ENCODE peak calls at places on chromosomes 5 and 9, in nine cellular contexts. P is heart left ventricle; F is heart right ventricle; W is CD8-positive, alpha-beta T cell; C is PC-3; N is ovary; J is psoas muscle; G is stomach; U is fibroblast of lung. Y is an unnamed sample. For H3K4me1 and H3K27me3, the result is how much of the 10 kb centered on the place peaks cover.

GRCh38 chr5:179805529-179806249 is 977 bp downstream of the MGAT4B start:
- DNase-seq in J (peak), U (peak), W (no peak), N (no peak), C (no peak), G (no peak), F (no peak), P (no peak), Y (no peak)

GRCh38 chr5:112329429-112330090 is 89.5 kb downstream of the EPB41L4A start:
- DNase-seq in F (no peak), P (no peak), G (no peak), N (no peak), J (no peak), U (no peak), W (no peak), C (no peak), Y (no peak)

GRCh38 chr5:140310434-140310833 is 7.5 kb upstream of the PFDN1 start:
- DNase-seq in W (no peak), U (peak), P (no peak), F (no peak), G (no peak), C (peak), J (no peak), N (no peak), Y (no peak)

GRCh38 chr9:106716820-106717219 is 146.1 kb upstream of the ZNF462 start:
- DNase-seq in P (no peak), C (peak), G (no peak), W (no peak), F (no peak), J (no peak), N (no peak), U (peak), Y (no peak)

GRCh38 chr9:70256123-70256551 is 2.6 kb upstream of the SMC5 start:
- DNase-seq in W (no peak), N (no peak), G (no peak), F (no peak), U (peak), J (no peak), P (no peak), C (peak), Y (no peak)

GRCh38 chr5:96975656-96976055 is 39.8 kb downstream of the LNPEP start:
- DNase-seq in G (no peak), W (no peak), F (no peak), J (no peak), N (no peak), U (no peak), C (no peak), P (no peak), Y (no peak)

GRCh38 chr5:175383350-175383749 is 60.6 kb downstream of the DRD1 start:
- DNase-seq in W (no peak), F (no peak), U (peak), C (peak), N (no peak), P (no peak), J (no peak), G (no peak), Y (no peak)

GRCh38 chr5:66207800-66208561 is 63.9 kb downstream of the SREK1 start:
- DNase-seq in N (no peak), U (peak), J (no peak), P (no peak), C (no peak), F (no peak), G (no peak), W (no peak), Y (no peak)

GRCh38 chr9:34996181-34996904 is 6.8 kb downstream of the DNAJB5 start:
- DNase-seq in J (no peak), F (no peak), P (no peak), U (no peak), N (no peak), C (no peak), G (no peak), W (no peak), Y (no peak)
- H3K4me1 ChIP-seq in J (half or more), F (under half), P (half or more), U (under half), N (under half), C (under half), G (half or more), W (under half), Y (under half)

GRCh38 chr5:320524-321232 is 836 bp upstream of the AHRR start:
- DNase-seq in U (no peak), N (no peak), G (no peak), P (no peak), W (no peak), F (no peak), C (no peak), J (peak), Y (no peak)
- H3K27me3 ChIP-seq in U (under half), N (under half), G (half or more), P (under half), W (under half), F (half or more), C (under half), J (under half), Y (under half)

GRCh38 chr9:134683714-134684374 is 42.2 kb downstream of the COL5A1 start:
- DNase-seq in N (no peak), F (no peak), C (no peak), J (no peak), G (no peak), W (no peak), U (no peak), P (peak), Y (no peak)
- H3K4me1 ChIP-seq in N (under half), F (under half), C (under half), J (under half), G (under half), W (under half), U (under half), P (under half), Y (under half)

GRCh38 chr9:135303280-135303647 is 176.3 kb upstream of the PPP1R26 start:
- DNase-seq in J (no peak), C (no peak), U (no peak), P (no peak), F (no peak), W (no peak), N (no peak), G (no peak), Y (no peak)

GRCh38 chr9:135303865-135304499 is 175.6 kb upstream of the PPP1R26 start:
- DNase-seq in C (no peak), U (no peak), F (no peak), P (no peak), W (no peak), N (no peak), G (no peak), J (no peak), Y (no peak)

GRCh38 chr9:135301271-135302263 is 178.0 kb upstream of the PPP1R26 start:
- DNase-seq in G (no peak), P (no peak), N (no peak), U (no peak), J (no peak), F (no peak), C (no peak), W (no peak), Y (no peak)

GRCh38 chr9:135300346-135301141 is 179.0 kb upstream of the PPP1R26 start:
- DNase-seq in C (no peak), N (no peak), J (no peak), P (no peak), U (no peak), G (no peak), F (no peak), W (no peak), Y (no peak)

DNA sequence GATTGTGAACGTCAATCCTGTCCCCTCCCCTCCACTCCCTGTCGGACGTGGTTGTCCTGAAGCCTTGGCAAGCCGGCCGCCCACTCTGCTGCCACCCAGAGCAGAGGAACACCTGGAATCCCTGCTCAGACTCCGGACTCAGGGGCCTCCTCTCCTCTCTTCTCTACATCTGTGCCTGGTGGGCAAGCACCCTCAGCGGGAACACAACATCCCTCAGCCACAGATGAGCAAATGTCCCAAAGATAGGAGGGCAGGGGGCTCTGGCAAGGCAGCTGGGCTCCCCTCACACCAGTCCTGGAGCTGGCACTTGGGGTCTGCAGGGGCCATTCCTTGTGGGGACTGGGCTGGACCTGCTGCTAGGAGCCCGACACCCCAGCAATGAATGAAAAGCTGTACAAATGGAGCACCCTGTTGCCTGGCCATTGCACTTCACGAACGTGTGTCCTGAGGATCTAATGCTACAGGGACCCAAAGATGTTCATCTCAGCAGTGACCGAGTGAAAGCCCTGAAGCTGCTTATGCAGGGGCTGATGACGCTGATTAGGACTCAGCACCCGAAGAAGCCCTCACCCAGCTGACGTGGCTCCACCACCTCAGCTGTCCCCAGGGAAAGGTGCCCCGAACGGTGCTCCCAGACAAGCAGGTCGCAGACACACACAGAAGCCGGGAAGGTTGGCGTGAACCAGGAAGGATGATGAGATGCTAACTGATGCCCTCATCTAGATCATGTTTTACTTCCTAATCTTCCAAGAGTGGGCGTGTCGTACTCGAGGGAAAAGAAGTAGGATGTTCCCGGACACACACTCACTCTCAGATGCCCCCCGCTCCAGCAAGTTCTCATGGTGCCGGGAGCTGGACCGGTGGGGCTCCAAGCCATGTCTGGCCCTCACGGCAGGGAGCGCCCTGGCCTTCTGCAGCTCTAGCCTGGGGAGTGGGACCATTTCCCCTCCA is 177.0 kb upstream of the PPP1R26 start:
- DNase-seq in P (no peak), U (no peak), N (no peak), C (no peak), W (no peak), F (no peak), J (no peak), G (no peak), Y (no peak)
- H3K27me3 ChIP-seq in P (under half), U (under half), N (under half), C (half or more), W (under half), F (half or more), J (under half), G (half or more), Y (under half)

DNA sequence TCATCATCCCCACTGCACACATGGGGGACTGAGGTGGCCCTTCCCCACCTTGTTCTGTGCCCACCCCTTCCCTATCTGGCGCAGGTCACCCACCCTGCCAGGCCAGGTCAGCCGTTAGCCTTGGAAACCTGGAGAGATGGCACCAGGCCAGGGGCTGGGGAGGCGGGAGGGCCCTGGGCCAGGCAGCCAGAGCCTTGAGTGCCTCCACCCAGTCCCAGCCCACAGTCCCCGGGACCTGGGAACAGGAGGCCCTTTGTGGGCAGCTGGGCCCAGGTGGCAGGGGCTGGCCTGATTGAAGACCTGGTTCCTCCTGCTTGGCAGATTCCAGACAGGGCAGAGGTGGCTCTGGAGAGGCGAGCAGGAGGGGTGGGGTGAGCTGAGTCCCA is 70.6 kb downstream of the LRSAM1 start:
- DNase-seq in C (peak), J (no peak), N (peak), U (no peak), P (peak), W (no peak), F (peak), G (peak), Y (no peak)
- H3K4me1 ChIP-seq in C (under half), J (under half), N (under half), U (under half), P (half or more), W (under half), F (half or more), G (under half), Y (under half)

DNA sequence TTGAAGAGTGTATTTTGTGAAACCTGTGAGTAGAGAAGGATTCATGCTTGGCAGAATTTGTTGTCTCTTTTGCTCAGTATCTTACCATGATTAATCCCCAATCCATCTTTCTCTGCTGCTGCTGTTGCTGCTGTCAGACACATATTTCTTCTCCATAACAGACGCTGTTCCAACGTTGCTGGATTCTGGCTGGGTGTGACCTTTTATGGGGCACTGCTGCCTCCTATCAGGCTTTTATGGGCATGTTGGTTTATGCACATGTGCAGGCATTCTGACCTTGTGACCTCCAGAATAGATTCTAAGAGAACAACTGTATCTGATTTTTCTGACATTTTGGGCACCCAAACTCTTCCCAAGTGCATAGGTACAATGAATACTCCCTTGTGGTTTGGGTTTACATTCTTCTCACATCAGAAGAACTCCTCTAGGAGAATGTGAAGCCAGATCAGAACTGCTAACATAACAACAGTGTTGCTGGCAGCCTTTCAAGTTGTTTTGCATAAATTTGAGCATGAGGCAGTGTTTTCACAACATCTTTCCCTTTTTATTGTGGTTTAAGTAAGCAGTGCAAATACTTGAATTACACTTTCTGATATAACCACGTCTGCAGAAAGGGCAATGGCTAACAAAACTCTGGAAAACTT is 9.2 kb upstream of the ISL1 start:
- DNase-seq in C (no peak), N (no peak), G (no peak), W (no peak), P (no peak), F (no peak), J (no peak), U (no peak), Y (no peak)
- H3K27me3 ChIP-seq in C (under half), N (under half), G (under half), W (under half), P (under half), F (half or more), J (under half), U (under half), Y (under half)

GRCh38 chr5:132492386-132492785 is 1.8 kb upstream of the IRF1 start:
- DNase-seq in N (no peak), U (peak), P (no peak), J (no peak), C (no peak), W (no peak), F (no peak), G (no peak), Y (no peak)

GRCh38 chr5:132489051-132489770 is 1.4 kb downstream of the IRF1 start:
- DNase-seq in J (no peak), C (no peak), U (no peak), P (peak), G (peak), N (no peak), F (no peak), W (no peak), Y (no peak)

GRCh38 chr5:132489871-132490483 is 596 bp downstream of the IRF1 start:
- DNase-seq in W (peak), N (peak), G (peak), F (peak), U (peak), C (peak), P (peak), J (peak), Y (no peak)

GRCh38 chr5:132491368-132492364 is 1.1 kb upstream of the IRF1 start:
- DNase-seq in G (peak), N (no peak), F (no peak), P (peak), U (no peak), W (no peak), J (no peak), C (no peak), Y (no peak)

DNA sequence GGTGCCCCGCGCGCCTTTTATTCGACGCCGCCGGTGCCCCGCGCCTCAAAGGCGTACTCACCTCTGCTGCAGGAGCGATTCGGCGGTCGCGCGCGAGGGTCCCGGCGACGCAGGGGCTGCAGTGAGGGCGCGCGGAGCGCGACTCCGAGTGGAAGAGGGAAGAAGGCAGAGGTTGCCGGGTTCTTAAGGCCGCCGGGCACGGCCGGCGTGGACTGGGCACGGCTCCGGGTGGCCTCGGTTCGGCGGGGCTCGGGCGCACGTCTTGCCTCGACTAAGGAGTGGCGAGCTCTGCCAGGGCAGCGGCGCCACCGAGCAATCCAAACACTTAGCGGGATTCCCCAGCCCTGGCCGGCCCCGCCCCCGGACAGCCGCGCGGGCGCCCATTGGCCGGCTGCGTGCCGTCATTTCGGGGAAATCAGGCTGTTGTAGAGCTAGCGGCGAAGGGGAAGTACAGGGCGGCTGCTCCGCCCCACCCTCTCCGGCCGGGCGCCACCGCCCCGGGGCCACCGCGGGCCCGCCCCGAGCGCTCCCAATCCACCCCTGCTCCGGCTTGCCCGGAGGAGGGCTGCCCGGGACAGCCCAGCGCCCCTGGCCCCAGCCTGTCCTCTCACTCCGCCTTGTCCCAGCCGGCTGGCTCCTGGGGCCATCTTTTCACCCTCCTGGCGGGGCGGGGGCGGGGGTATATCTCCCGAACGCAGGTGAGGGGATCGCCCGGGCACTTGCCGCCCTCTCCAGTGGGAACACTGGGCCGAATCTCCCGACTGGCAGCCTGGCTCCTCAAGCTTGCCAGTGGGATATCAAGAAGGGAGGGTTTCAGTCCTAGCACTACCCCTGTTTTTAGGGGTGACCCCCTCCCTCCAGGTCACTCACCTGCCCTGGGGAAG is at the start of gene IRF1:
- DNase-seq in J (peak), W (peak), G (peak), U (peak), N (peak), C (peak), P (peak), F (peak), Y (peak)
- H3K4me1 ChIP-seq in J (under half), W (half or more), G (half or more), U (under half), N (under half), C (under half), P (half or more), F (half or more), Y (under half)

GRCh38 chr5:93569295-93570164 is 11.5 kb downstream of the NR2F1-AS1 start:
- DNase-seq in J (no peak), G (no peak), U (no peak), N (no peak), W (no peak), F (no peak), C (no peak), P (no peak), Y (no peak)
- H3K27me3 ChIP-seq in J (under half), G (half or more), U (under half), N (under half), W (under half), F (half or more), C (under half), P (half or more), Y (half or more)

Y was measured in iPS DF 6.9.